ENCODE peak calls at places on chromosomes 7 and 10, in six cellular contexts. T is activated CD8-positive, alpha-beta memory T cell treated with anti-CD3 and anti-CD28 coated beads, Interleukin-2, amount 50 U/mL, for 4 hours; M is left ventricle myocardium superior; V is CD8-positive, alpha-beta memory T cell; H is central memory CD4-positive, alpha-beta T cell; W is NCI-H146. P is an unnamed sample.

GRCh38 chr10:53079283-53079682 is 306.7 kb upstream of the MBL2 start:
- DNase-seq in T (no peak), M (no peak), V (no peak), H (no peak), W (no peak), P (no peak)

GRCh38 chr10:86733260-86733671 is 23.2 kb upstream of the BMPR1A start:
- DNase-seq in T (no peak), M (no peak), V (no peak), H (no peak), W (no peak), P (no peak)

GRCh38 chr10:130190737-130191115 is 54.5 kb downstream of the GLRX3 start:
- DNase-seq in T (no peak), M (no peak), V (no peak), H (no peak), W (no peak), P (no peak)

GRCh38 chr10:54009672-54010071 is 791.4 kb downstream of the PCDH15 start:
- DNase-seq in T (no peak), M (no peak), V (no peak), H (no peak), W (no peak), P (peak)

GRCh38 chr10:54958844-54959243 is 157.8 kb upstream of the PCDH15 start:
- DNase-seq in T (no peak), M (no peak), V (no peak), H (no peak), W (no peak), P (no peak)

GRCh38 chr7:148698397-148699023 is at the start of gene CUL1:
- DNase-seq in T (peak), M (peak), V (peak), H (peak), W (peak), P (peak)

GRCh38 chr10:58641708-58642107 is 129.0 kb downstream of the BICC1 start:
- DNase-seq in T (no peak), M (no peak), V (no peak), H (no peak), W (no peak), P (no peak)

GRCh38 chr10:89213191-89213808 is 6.2 kb upstream of the CH25H start:
- DNase-seq in T (no peak), M (no peak), V (peak), H (peak), W (peak), P (no peak)

GRCh38 chr7:93921607-93922446 is at the start of gene GNG11:
- DNase-seq in T (peak), M (peak), V (no peak), H (no peak), W (peak), P (peak)

GRCh38 chr7:84877943-84878595 is 308.8 kb downstream of the SEMA3D start:
- DNase-seq in T (no peak), M (no peak), V (no peak), H (no peak), W (no peak), P (no peak)